ENCODE peak calls at places on chromosome 4, in six cellular contexts. One of them, this sample, is unnamed. For H3K4me1 and H3K9me3, the result is how much of the 10 kb centered on the place peaks cover.

GRCh38 chr4:177191586-177191985 is 118.1 kb upstream of the NEIL3 start:
- DNase-seq in astrocyte: no peak
- DNase-seq in PC-9: no peak
- DNase-seq in DND-41: no peak
- DNase-seq in PC-3: no peak
- DNase-seq in Karpas-422: no peak
- DNase-seq in this sample: no peak

GRCh38 chr4:53781614-53782467 is 190.6 kb upstream of the LNX1 start:
- DNase-seq in astrocyte: no peak
- DNase-seq in PC-9: no peak
- DNase-seq in DND-41: no peak
- DNase-seq in PC-3: peak
- DNase-seq in Karpas-422: no peak
- DNase-seq in this sample: no peak

GRCh38 chr4:86974481-86975050 is 39.8 kb downstream of the AFF1 start:
- DNase-seq in astrocyte: no peak
- DNase-seq in PC-9: no peak
- DNase-seq in DND-41: no peak
- DNase-seq in PC-3: peak
- DNase-seq in Karpas-422: no peak
- DNase-seq in this sample: no peak

GRCh38 chr4:25567253-25567652 is 88.4 kb upstream of the SLC34A2 start:
- DNase-seq in astrocyte: no peak
- DNase-seq in PC-9: no peak
- DNase-seq in DND-41: no peak
- DNase-seq in PC-3: no peak
- DNase-seq in Karpas-422: peak
- DNase-seq in this sample: no peak

GRCh38 chr4:2253160-2254084 is 8.5 kb downstream of the MXD4 start:
- DNase-seq in astrocyte: no peak
- DNase-seq in PC-9: no peak
- DNase-seq in DND-41: peak
- DNase-seq in PC-3: no peak
- DNase-seq in Karpas-422: no peak
- DNase-seq in this sample: no peak

GRCh38 chr4:58776627-58777026 is 1666.4 kb upstream of the IGFBP7 start:
- DNase-seq in astrocyte: peak
- DNase-seq in PC-9: no peak
- DNase-seq in DND-41: no peak
- DNase-seq in PC-3: peak
- DNase-seq in Karpas-422: no peak
- DNase-seq in this sample: no peak

GRCh38 chr4:2935762-2936743 is 27.2 kb downstream of the NOP14 start:
- DNase-seq in astrocyte: peak
- DNase-seq in PC-9: peak
- DNase-seq in DND-41: no peak
- DNase-seq in PC-3: peak
- DNase-seq in Karpas-422: peak
- DNase-seq in this sample: peak

GRCh38 chr4:153479118-153479517 is 13.0 kb downstream of the TMEM131L start:
- DNase-seq in astrocyte: no peak
- DNase-seq in PC-9: no peak
- DNase-seq in DND-41: no peak
- DNase-seq in PC-3: no peak
- DNase-seq in Karpas-422: no peak
- DNase-seq in this sample: no peak

GRCh38 chr4:36511785-36512184 is 230.4 kb downstream of the DTHD1 start:
- DNase-seq in astrocyte: no peak
- DNase-seq in PC-9: no peak
- DNase-seq in DND-41: no peak
- DNase-seq in PC-3: no peak
- DNase-seq in Karpas-422: no peak
- DNase-seq in this sample: no peak

GRCh38 chr4:146029939-146030710 is 91.5 kb upstream of the ZNF827 start:
- DNase-seq in astrocyte: no peak
- DNase-seq in PC-9: no peak
- DNase-seq in DND-41: no peak
- DNase-seq in PC-3: peak
- DNase-seq in Karpas-422: peak
- DNase-seq in this sample: peak

GRCh38 chr4:70703695-70704332 is 15.5 kb downstream of the UTP3 start:
- DNase-seq in astrocyte: peak
- DNase-seq in PC-9: peak
- DNase-seq in DND-41: peak
- DNase-seq in PC-3: peak
- DNase-seq in Karpas-422: no peak
- DNase-seq in this sample: peak

GRCh38 chr4:55169352-55169959 is 44.1 kb upstream of the KDR start:
- DNase-seq in astrocyte: peak
- DNase-seq in PC-9: peak
- DNase-seq in DND-41: no peak
- DNase-seq in PC-3: peak
- DNase-seq in Karpas-422: no peak
- DNase-seq in this sample: no peak

GRCh38 chr4:177375372-177375771 is 65.7 kb downstream of the NEIL3 start:
- DNase-seq in astrocyte: no peak
- DNase-seq in PC-9: no peak
- DNase-seq in DND-41: no peak
- DNase-seq in PC-3: no peak
- DNase-seq in Karpas-422: no peak
- DNase-seq in this sample: no peak

GRCh38 chr4:860561-860960 is 34.6 kb upstream of the CPLX1 start:
- DNase-seq in astrocyte: no peak
- DNase-seq in PC-9: no peak
- DNase-seq in DND-41: no peak
- DNase-seq in PC-3: no peak
- DNase-seq in Karpas-422: no peak
- DNase-seq in this sample: no peak

GRCh38 chr4:143270266-143270838 is 66.3 kb upstream of the GAB1 start:
- DNase-seq in astrocyte: no peak
- DNase-seq in PC-9: no peak
- DNase-seq in DND-41: no peak
- DNase-seq in PC-3: no peak
- DNase-seq in Karpas-422: no peak
- DNase-seq in this sample: no peak

GRCh38 chr4:184387351-184387750 is 87.0 kb downstream of the IRF2 start:
- DNase-seq in astrocyte: no peak
- DNase-seq in PC-9: no peak
- DNase-seq in DND-41: no peak
- DNase-seq in PC-3: no peak
- DNase-seq in Karpas-422: peak
- DNase-seq in this sample: peak

GRCh38 chr4:200936-201335 is 76.6 kb downstream of the ZNF718 start:
- DNase-seq in astrocyte: no peak
- DNase-seq in PC-9: no peak
- DNase-seq in DND-41: no peak
- DNase-seq in PC-3: no peak
- DNase-seq in Karpas-422: no peak
- DNase-seq in this sample: no peak

GRCh38 chr4:163679189-163679588 is 184.7 kb downstream of the TMA16 start:
- DNase-seq in astrocyte: peak
- DNase-seq in PC-9: no peak
- DNase-seq in DND-41: no peak
- DNase-seq in PC-3: peak
- DNase-seq in Karpas-422: peak
- DNase-seq in this sample: peak

GRCh38 chr4:54433686-54434085 is 204.6 kb downstream of the PDGFRA start:
- DNase-seq in astrocyte: no peak
- DNase-seq in PC-9: no peak
- DNase-seq in DND-41: no peak
- DNase-seq in PC-3: peak
- DNase-seq in Karpas-422: peak
- DNase-seq in this sample: no peak

GRCh38 chr4:76059750-76060149 is 14.8 kb upstream of the ART3 start:
- DNase-seq in astrocyte: no peak
- DNase-seq in PC-9: peak
- DNase-seq in DND-41: no peak
- DNase-seq in PC-3: peak
- DNase-seq in Karpas-422: no peak
- DNase-seq in this sample: no peak

GRCh38 chr4:98657531-98658286 is 702 bp downstream of the TSPAN5 start:
- DNase-seq in astrocyte: peak
- DNase-seq in PC-9: peak
- DNase-seq in DND-41: no peak
- DNase-seq in PC-3: peak
- DNase-seq in Karpas-422: no peak
- DNase-seq in this sample: no peak

GRCh38 chr4:101292901-101293300 is 54.4 kb downstream of the PPP3CA start:
- DNase-seq in astrocyte: peak
- DNase-seq in PC-9: no peak
- DNase-seq in DND-41: no peak
- DNase-seq in PC-3: no peak
- DNase-seq in Karpas-422: no peak
- DNase-seq in this sample: no peak

GRCh38 chr4:84582988-84583870 is at the start of gene CDS1:
- DNase-seq in astrocyte: no peak
- DNase-seq in PC-9: no peak
- DNase-seq in DND-41: no peak
- DNase-seq in PC-3: peak
- DNase-seq in Karpas-422: no peak
- DNase-seq in this sample: no peak

GRCh38 chr4:172142331-172142738 is 329.1 kb downstream of the GALNTL6 start:
- DNase-seq in astrocyte: peak
- DNase-seq in PC-9: no peak
- DNase-seq in DND-41: no peak
- DNase-seq in PC-3: peak
- DNase-seq in Karpas-422: no peak
- DNase-seq in this sample: no peak

GRCh38 chr4:183163135-183163534 is 64.1 kb downstream of the WWC2 start:
- DNase-seq in astrocyte: no peak
- DNase-seq in PC-9: no peak
- DNase-seq in DND-41: no peak
- DNase-seq in PC-3: no peak
- DNase-seq in Karpas-422: no peak
- DNase-seq in this sample: no peak

GRCh38 chr4:151276787-151277557 is at the start of gene PRSS48:
- DNase-seq in astrocyte: peak
- DNase-seq in PC-9: no peak
- DNase-seq in DND-41: peak
- DNase-seq in PC-3: peak
- DNase-seq in Karpas-422: peak
- DNase-seq in this sample: peak

GRCh38 chr4:87219648-87220093 is 747 bp downstream of the KLHL8 start:
- DNase-seq in astrocyte: peak
- DNase-seq in PC-9: no peak
- DNase-seq in DND-41: peak
- DNase-seq in PC-3: peak
- DNase-seq in Karpas-422: peak
- DNase-seq in this sample: peak

GRCh38 chr4:151865744-151866143 is 104.9 kb upstream of the GATB start:
- DNase-seq in astrocyte: no peak
- DNase-seq in PC-9: no peak
- DNase-seq in DND-41: no peak
- DNase-seq in PC-3: no peak
- DNase-seq in Karpas-422: no peak
- DNase-seq in this sample: no peak

DNA sequence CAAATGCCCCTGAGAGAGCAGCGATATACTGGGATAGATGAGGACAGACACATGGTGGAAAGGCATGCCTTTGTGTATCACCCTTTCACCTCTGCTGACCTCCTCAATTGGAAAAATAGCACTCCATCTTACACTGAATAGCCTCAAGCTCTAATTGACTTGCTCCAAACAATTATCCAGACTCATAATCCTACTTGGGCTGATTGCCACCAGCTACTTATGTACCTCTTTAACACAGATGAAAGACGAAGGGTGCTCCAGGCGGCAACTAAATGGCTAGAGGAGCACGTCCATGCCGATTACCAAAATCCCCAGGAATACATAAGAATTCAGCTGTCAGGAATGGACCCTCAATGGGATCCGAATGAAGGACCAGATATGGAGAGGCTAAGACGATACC is 1142.2 kb downstream of the ARAP2 start:
- DNase-seq in astrocyte: no peak
- DNase-seq in PC-9: no peak
- DNase-seq in DND-41: no peak
- DNase-seq in PC-3: no peak
- DNase-seq in Karpas-422: no peak
- DNase-seq in this sample: no peak
- H2AFZ ChIP-seq in astrocyte: no peak
- H2AFZ ChIP-seq in PC-9: no peak
- H2AFZ ChIP-seq in DND-41: no peak
- H2AFZ ChIP-seq in PC-3: no peak
- H2AFZ ChIP-seq in Karpas-422: no peak
- H2AFZ ChIP-seq in this sample: no peak

DNA sequence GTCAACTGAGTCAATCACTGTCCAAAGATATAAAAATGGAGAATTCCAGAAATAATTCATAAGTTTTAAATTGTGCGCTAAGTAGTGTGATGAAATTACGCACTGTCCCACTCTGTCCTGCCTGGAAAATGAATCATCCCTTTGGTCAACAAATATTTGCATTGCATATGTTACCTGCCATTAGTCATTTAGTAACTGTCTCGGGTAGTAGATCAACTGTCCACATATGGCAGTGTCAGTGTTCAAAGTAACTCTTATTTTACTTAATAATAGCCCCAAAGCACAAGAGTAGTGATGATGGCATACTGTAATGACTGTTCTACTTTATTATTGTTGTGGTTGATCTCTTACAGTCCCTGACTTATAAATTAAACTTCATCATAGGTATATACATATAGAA is 3.4 kb downstream of the YTHDC1 start:
- DNase-seq in astrocyte: no peak
- DNase-seq in PC-9: peak
- DNase-seq in DND-41: no peak
- DNase-seq in PC-3: peak
- DNase-seq in Karpas-422: no peak
- DNase-seq in this sample: no peak
- H3K4me1 ChIP-seq in astrocyte: under half
- H3K4me1 ChIP-seq in PC-9: under half
- H3K4me1 ChIP-seq in DND-41: half or more
- H3K4me1 ChIP-seq in PC-3: under half
- H3K4me1 ChIP-seq in Karpas-422: half or more
- H3K4me1 ChIP-seq in this sample: under half

DNA sequence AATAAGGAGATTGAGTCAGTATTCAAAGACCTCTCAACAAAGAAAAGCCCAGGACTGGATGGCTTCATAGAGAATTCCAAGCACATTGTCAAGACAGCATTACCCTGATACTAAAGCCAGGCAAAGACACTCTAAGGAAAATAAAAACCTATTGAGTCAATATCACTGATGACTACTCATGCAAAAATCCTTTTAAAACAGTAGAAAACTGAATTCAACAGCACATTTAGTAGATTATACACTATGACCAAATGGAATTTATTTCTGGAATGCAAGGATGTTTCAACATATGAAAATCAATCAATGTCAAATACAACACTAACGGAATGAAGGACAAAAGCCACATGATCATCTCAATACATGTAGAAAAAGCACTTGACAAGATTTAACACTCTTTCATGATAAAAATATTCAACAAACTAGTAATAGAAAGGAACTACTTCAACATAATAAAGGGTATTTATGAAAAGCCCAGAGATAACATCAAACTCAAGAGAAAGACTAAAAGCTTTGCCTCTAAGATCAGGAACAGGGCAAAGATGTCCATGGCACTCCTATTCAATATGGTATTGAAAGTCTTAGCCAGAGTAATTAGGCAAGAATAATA is 633.3 kb downstream of the ANKRD50 start:
- DNase-seq in astrocyte: peak
- DNase-seq in PC-9: peak
- DNase-seq in DND-41: no peak
- DNase-seq in PC-3: peak
- DNase-seq in Karpas-422: no peak
- DNase-seq in this sample: no peak
- H3K9me3 ChIP-seq in astrocyte: under half
- H3K9me3 ChIP-seq in PC-9: under half
- H3K9me3 ChIP-seq in DND-41: under half
- H3K9me3 ChIP-seq in PC-3: under half
- H3K9me3 ChIP-seq in Karpas-422: under half
- H3K9me3 ChIP-seq in this sample: under half

GRCh38 chr4:128716325-128716724 is 93.2 kb upstream of the JADE1 start:
- DNase-seq in astrocyte: no peak
- DNase-seq in PC-9: no peak
- DNase-seq in DND-41: no peak
- DNase-seq in PC-3: no peak
- DNase-seq in Karpas-422: no peak
- DNase-seq in this sample: no peak
- H2AFZ ChIP-seq in astrocyte: no peak
- H2AFZ ChIP-seq in PC-9: no peak
- H2AFZ ChIP-seq in DND-41: no peak
- H2AFZ ChIP-seq in PC-3: no peak
- H2AFZ ChIP-seq in Karpas-422: peak
- H2AFZ ChIP-seq in this sample: no peak

This sample was measured in OCI-LY7.